ENCODE peak calls at places on chromosomes 12 and 14, in five cellular contexts. S is COLO829; E is activated T-helper 1 cell treated with Interleukin-2 at 50 U/mL for 16 hours; T is NCI-H460; I is stimulated activated CD8-positive, alpha-beta memory T cell treated with anti-CD3 and anti-CD28 coated beads, Interleukin-7, amount 100 ng/mL, for 1 hour. D is an unnamed sample.

GRCh38 chr12:15563683-15564082 is 225.5 kb downstream of the EPS8 start:
- DNase-seq in I (no peak), S (no peak), T (no peak), E (no peak), D (no peak)

GRCh38 chr12:98456583-98457573 is 58.5 kb upstream of the TMPO start:
- DNase-seq in I (no peak), E (no peak), S (no peak), T (no peak), D (no peak)

GRCh38 chr14:36625014-36625413 is 36.6 kb upstream of the PAX9 start:
- DNase-seq in T (no peak), S (no peak), I (no peak), E (no peak), D (no peak)

GRCh38 chr12:49228653-49229052 is 36.2 kb upstream of the TUBA1C start:
- DNase-seq in I (no peak), E (no peak), T (no peak), S (no peak), D (no peak)

GRCh38 chr12:1670815-1671268 is 20.0 kb upstream of the ADIPOR2 start:
- DNase-seq in T (no peak), I (no peak), E (no peak), S (no peak), D (no peak)

GRCh38 chr12:43293396-43293795 is 258.6 kb downstream of the ADAMTS20 start:
- DNase-seq in E (no peak), S (no peak), T (no peak), I (no peak), D (no peak)

GRCh38 chr14:90281261-90281660 is 24.9 kb downstream of the PSMC1 start:
- DNase-seq in S (no peak), E (no peak), I (no peak), T (no peak), D (no peak)

GRCh38 chr14:55333785-55334485 is 62.7 kb downstream of the FBXO34 start:
- DNase-seq in E (no peak), S (no peak), I (no peak), T (no peak), D (no peak)

GRCh38 chr14:95346820-95347219 is 27.1 kb upstream of the CLMN start:
- DNase-seq in E (no peak), T (no peak), S (no peak), I (no peak), D (no peak)

D was measured in HCT116.